ENCODE peak calls at places on chromosomes 12 and 14, in eight cellular contexts. G, F, B, O, J, P, D and H are unnamed samples.

GRCh38 chr12:31118831-31119530 is 45.3 kb downstream of the DDX11 start:
- DNase-seq in G (no peak), F (peak), B (peak), O (no peak), J (peak), P (no peak), D (no peak), H (peak)

GRCh38 chr12:2960996-2961616 is 1.9 kb downstream of the TEAD4 start:
- DNase-seq in G (no peak), F (no peak), B (no peak), O (no peak), J (no peak), P (no peak), D (no peak), H (peak)

GRCh38 chr12:123801573-123802178 is 39.6 kb downstream of the DNAH10 start:
- DNase-seq in G (no peak), F (peak), B (no peak), O (peak), J (no peak), P (no peak), D (peak), H (peak)

GRCh38 chr14:24259282-24260025 is 3.5 kb downstream of the TGM1 start:
- DNase-seq in G (peak), F (peak), B (peak), O (no peak), J (no peak), P (no peak), D (no peak), H (peak)

GRCh38 chr14:22427771-22428228 is 161.2 kb downstream of the DAD1 start:
- DNase-seq in G (peak), F (peak), B (no peak), O (peak), J (no peak), P (no peak), D (peak), H (peak)

GRCh38 chr12:123886931-123887582 is 85.6 kb downstream of the CCDC92 start:
- DNase-seq in G (no peak), F (no peak), B (no peak), O (no peak), J (no peak), P (no peak), D (no peak), H (no peak)

GRCh38 chr14:70011098-70011497 is 131.9 kb downstream of the SMOC1 start:
- DNase-seq in G (no peak), F (no peak), B (no peak), O (peak), J (no peak), P (no peak), D (no peak), H (no peak)

GRCh38 chr14:49303952-49304516 is 282.1 kb downstream of the RPS29 start:
- DNase-seq in G (peak), F (peak), B (no peak), O (peak), J (no peak), P (no peak), D (peak), H (peak)

GRCh38 chr12:24038211-24038997 is 88.9 kb upstream of the SOX5 start:
- DNase-seq in G (no peak), F (no peak), B (no peak), O (no peak), J (no peak), P (no peak), D (peak), H (peak)

GRCh38 chr12:53703746-53704145 is 23.5 kb downstream of the CALCOCO1 start:
- DNase-seq in G (no peak), F (peak), B (no peak), O (no peak), J (no peak), P (no peak), D (peak), H (peak)

GRCh38 chr14:104252256-104253215 is 114.1 kb downstream of the KIF26A start:
- DNase-seq in G (peak), F (no peak), B (peak), O (no peak), J (peak), P (no peak), D (no peak), H (no peak)

GRCh38 chr12:123232472-123232806 is 502 bp downstream of the MPHOSPH9 start:
- DNase-seq in G (no peak), F (no peak), B (peak), O (no peak), J (no peak), P (no peak), D (no peak), H (no peak)

GRCh38 chr12:50112456-50113218 is 601 bp downstream of the COX14 start:
- DNase-seq in G (no peak), F (no peak), B (no peak), O (no peak), J (peak), P (peak), D (peak), H (no peak)

GRCh38 chr14:53953828-53954550 is 2.6 kb downstream of the BMP4 start:
- DNase-seq in G (peak), F (peak), B (peak), O (peak), J (no peak), P (no peak), D (peak), H (peak)

GRCh38 chr14:68695326-68695768 is 97.5 kb downstream of the ZFP36L1 start:
- DNase-seq in G (no peak), F (peak), B (peak), O (peak), J (no peak), P (no peak), D (peak), H (peak)

GRCh38 chr12:7439579-7440505 is 4.1 kb downstream of the CD163L1 start:
- DNase-seq in G (no peak), F (peak), B (no peak), O (no peak), J (no peak), P (no peak), D (peak), H (peak)

GRCh38 chr12:120439646-120440247 is 1.8 kb downstream of the COX6A1 start:
- DNase-seq in G (peak), F (peak), B (no peak), O (peak), J (peak), P (peak), D (peak), H (peak)

GRCh38 chr12:56151672-56152131 is 685 bp upstream of the MYL6B start:
- DNase-seq in G (no peak), F (peak), B (peak), O (peak), J (peak), P (peak), D (peak), H (peak)

GRCh38 chr12:3214508-3215365 is 137.6 kb downstream of the TSPAN9 start:
- DNase-seq in G (no peak), F (no peak), B (no peak), O (no peak), J (no peak), P (no peak), D (no peak), H (no peak)

GRCh38 chr12:130556486-130557055 is 159.5 kb downstream of the RIMBP2 start:
- DNase-seq in G (no peak), F (no peak), B (peak), O (no peak), J (no peak), P (no peak), D (no peak), H (no peak)

GRCh38 chr12:112096667-112097066 is 11.9 kb downstream of the NAA25 start:
- DNase-seq in G (no peak), F (peak), B (no peak), O (peak), J (no peak), P (no peak), D (peak), H (no peak)

GRCh38 chr12:4242595-4242994 is 31.0 kb upstream of the CCND2 start:
- DNase-seq in G (no peak), F (no peak), B (no peak), O (no peak), J (no peak), P (no peak), D (no peak), H (no peak)

GRCh38 chr12:115660211-115660805 is 617.2 kb downstream of the MED13L start:
- DNase-seq in G (no peak), F (peak), B (no peak), O (peak), J (peak), P (no peak), D (peak), H (peak)

GRCh38 chr14:38290601-38291190 is 34.8 kb upstream of the CLEC14A start:
- DNase-seq in G (no peak), F (peak), B (no peak), O (no peak), J (no peak), P (no peak), D (peak), H (peak)

GRCh38 chr12:69274861-69275260 is 35.5 kb downstream of the CPSF6 start:
- DNase-seq in G (no peak), F (no peak), B (no peak), O (peak), J (no peak), P (no peak), D (peak), H (peak)

GRCh38 chr14:57038689-57039088 is 228.4 kb upstream of the OTX2 start:
- DNase-seq in G (no peak), F (no peak), B (no peak), O (no peak), J (no peak), P (no peak), D (no peak), H (no peak)

GRCh38 chr12:110035534-110036104 is 12.7 kb downstream of the C12orf76 start:
- DNase-seq in G (no peak), F (no peak), B (no peak), O (no peak), J (no peak), P (no peak), D (no peak), H (no peak)
- H3K4me3 ChIP-seq in G (no peak), F (no peak), B (no peak), O (no peak), J (no peak), P (no peak), D (no peak), H (no peak)

DNA sequence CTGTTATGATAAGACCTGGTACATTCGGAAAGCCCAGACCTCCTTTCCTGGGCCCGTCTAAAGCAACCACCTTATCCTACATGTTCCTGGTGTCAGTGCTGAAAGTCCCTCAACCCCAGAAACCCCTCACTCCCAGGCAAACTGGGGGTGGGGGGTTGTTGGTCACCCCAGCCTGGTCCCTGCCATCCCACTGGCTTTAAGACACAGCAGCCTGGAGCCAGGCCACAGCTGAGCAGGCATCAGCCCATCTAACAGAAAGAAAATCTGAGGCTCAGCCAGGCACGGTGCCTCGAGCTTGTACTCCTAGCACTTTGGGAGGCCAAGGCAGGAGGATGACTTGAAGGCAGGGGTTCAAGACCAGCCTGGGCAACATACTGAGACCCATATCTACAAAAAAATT is 4.5 kb downstream of the SELPLG start:
- DNase-seq in G (no peak), F (no peak), B (no peak), O (no peak), J (no peak), P (no peak), D (no peak), H (no peak)
- H3K4me3 ChIP-seq in G (no peak), F (peak), B (no peak), O (no peak), J (peak), P (peak), D (no peak), H (no peak)

GRCh38 chr12:51424662-51425539 is at the start of gene SLC4A8:
- DNase-seq in G (peak), F (peak), B (peak), O (peak), J (peak), P (peak), D (peak), H (peak)
- H3K4me3 ChIP-seq in G (peak), F (peak), B (no peak), O (peak), J (peak), P (peak), D (peak), H (peak)

GRCh38 chr12:52022841-52023181 is 16.1 kb downstream of the TAMALIN start:
- DNase-seq in G (peak), F (no peak), B (peak), O (no peak), J (peak), P (no peak), D (no peak), H (no peak)
- H3K4me3 ChIP-seq in G (peak), F (peak), B (peak), O (no peak), J (peak), P (peak), D (no peak), H (peak)